ENCODE peak calls at places on chromosomes 4 and X, in five cellular contexts. L is Panc1, C is NCI-H1930, F is IMR-90, S is nephron progenitor cell. I is an unnamed sample.

GRCh38 chr4:13289391-13289790 is 194.7 kb downstream of the RAB28 start:
- DNase-seq in L (no peak), C (no peak), F (peak; percentile 11), S (no peak), I (no peak)

GRCh38 chrX:51931761-51932160 is 38.3 kb downstream of the MAGED1 start:
- DNase-seq in L (no peak), C (no peak), F (no peak), S (no peak), I (no peak)

GRCh38 chrX:18353931-18354368 is 538 bp downstream of the SCML2 start:
- DNase-seq in L (no peak), C (peak; percentile 17), F (no peak), S (peak; percentile 51), I (peak; percentile 74)

GRCh38 chrX:130118396-130118795 is 8.1 kb upstream of the ELF4 start:
- DNase-seq in L (no peak), C (no peak), F (peak; percentile 81), S (no peak), I (no peak)

GRCh38 chrX:69024931-69025330 is 140.3 kb downstream of the PJA1 start:
- DNase-seq in L (no peak), C (no peak), F (peak; percentile 59), S (no peak), I (no peak)

GRCh38 chr4:101831816-101832215 is 41.3 kb downstream of the BANK1 start:
- DNase-seq in L (no peak), C (no peak), F (no peak), S (no peak), I (no peak)

GRCh38 chr4:173577963-173578362 is 47.9 kb upstream of the HAND2 start:
- DNase-seq in L (no peak), C (no peak), F (no peak), S (no peak), I (no peak)

GRCh38 chr4:14196141-14196540 is 568.6 kb upstream of the BOD1L1 start:
- DNase-seq in L (no peak), C (no peak), F (peak; percentile 69), S (peak; percentile 85), I (no peak)

GRCh38 chrX:138411048-138411447 is 300.5 kb downstream of the FGF13 start:
- DNase-seq in L (no peak), C (no peak), F (no peak), S (no peak), I (no peak)

GRCh38 chr4:182145360-182145905 is 97.8 kb upstream of the TENM3 start:
- DNase-seq in L (no peak), C (no peak), F (no peak), S (peak; percentile 10), I (no peak)

GRCh38 chrX:15515931-15516330 is 15.3 kb downstream of the BMX start:
- DNase-seq in L (no peak), C (no peak), F (no peak), S (no peak), I (no peak)

GRCh38 chr4:159308571-159309340 is 205.9 kb downstream of the RAPGEF2 start:
- DNase-seq in L (no peak), C (no peak), F (peak; percentile 62), S (no peak), I (no peak)

GRCh38 chr4:167613381-167613780 is 379.1 kb upstream of the SPOCK3 start:
- DNase-seq in L (no peak), C (no peak), F (no peak), S (no peak), I (no peak)

GRCh38 chrX:139889760-139890159 is 43.1 kb downstream of the ATP11C start:
- DNase-seq in L (no peak), C (no peak), F (peak; percentile 31), S (no peak), I (no peak)

GRCh38 chrX:97400492-97400891 is 516.8 kb downstream of the RPA4 start:
- DNase-seq in L (no peak), C (no peak), F (no peak), S (no peak), I (no peak)

GRCh38 chrX:22746081-22746480 is 253.7 kb upstream of the DDX53 start:
- DNase-seq in L (no peak), C (no peak), F (no peak), S (no peak), I (no peak)

GRCh38 chr4:77153016-77153415 is 4.0 kb upstream of the CCNG2 start:
- DNase-seq in L (no peak), C (no peak), F (no peak), S (no peak), I (no peak)

GRCh38 chrX:6778547-6779231 is 243.8 kb upstream of the VCX3A start:
- DNase-seq in L (no peak), C (no peak), F (no peak), S (peak; percentile 2), I (peak; percentile 41)

GRCh38 chr4:145230726-145231125 is 50.3 kb upstream of the OTUD4 start:
- DNase-seq in L (no peak), C (no peak), F (peak; percentile 33), S (no peak), I (no peak)

GRCh38 chr4:21680326-21680898 is 268.2 kb downstream of the KCNIP4 start:
- DNase-seq in L (no peak), C (no peak), F (no peak), S (no peak), I (no peak)

GRCh38 chr4:52912608-52913007 is 50.5 kb downstream of the RASL11B start:
- DNase-seq in L (no peak), C (no peak), F (peak; percentile 40), S (no peak), I (no peak)

GRCh38 chr4:153408932-153409331 is 57.2 kb upstream of the TMEM131L start:
- DNase-seq in L (no peak), C (no peak), F (peak; percentile 41), S (no peak), I (no peak)

GRCh38 chr4:169611157-169611556 is 1.2 kb downstream of the NEK1 start:
- DNase-seq in L (no peak), C (no peak), F (no peak), S (no peak), I (no peak)

GRCh38 chr4:185721949-185722316 is 90.1 kb downstream of the SORBS2 start:
- DNase-seq in L (no peak), C (no peak), F (no peak), S (no peak), I (no peak)

GRCh38 chr4:117164338-117164737 is 79.0 kb upstream of the TRAM1L1 start:
- DNase-seq in L (no peak), C (no peak), F (no peak), S (no peak), I (no peak)

GRCh38 chr4:87882321-87882720 is 49.6 kb downstream of the MEPE start:
- DNase-seq in L (no peak), C (no peak), F (no peak), S (no peak), I (no peak)